ENCODE peak calls at places on chromosomes 6 and 20, in nine cellular contexts. J is right atrium auricular region; B is GM23248; T is uterus; U is Peyer's patch; F is endodermal cell; P is CD4-positive, CD25-positive, alpha-beta regulatory T cell; W is pancreas; M is CD8-positive, alpha-beta T cell. O is an unnamed sample. For H3K4me1, the result is how much of the 10 kb centered on the place peaks cover.

GRCh38 chr20:18103497-18103896 is 34.2 kb upstream of the KAT14 start:
- DNase-seq in P (no peak), B (no peak), J (no peak), W (no peak), T (no peak), M (no peak), F (no peak), U (no peak), O (no peak)

GRCh38 chr6:158008894-158009891 is 27.5 kb downstream of the SYNJ2 start:
- DNase-seq in W (peak), T (peak), P (peak), B (peak), M (no peak), F (no peak), J (no peak), U (no peak), O (peak)

GRCh38 chr6:26218824-26219223 is 131.6 kb downstream of the HFE start:
- DNase-seq in B (no peak), J (no peak), W (no peak), T (no peak), F (peak), P (no peak), U (no peak), M (no peak), O (no peak)

GRCh38 chr6:90759662-90760061 is 172.8 kb upstream of the MAP3K7 start:
- DNase-seq in B (no peak), F (no peak), W (no peak), M (no peak), U (no peak), J (no peak), T (no peak), P (no peak), O (no peak)

GRCh38 chr6:33313105-33313708 is 671 bp downstream of the TAPBP start:
- DNase-seq in U (peak), P (no peak), T (no peak), F (peak), J (peak), M (no peak), B (peak), W (peak), O (peak)

GRCh38 chr6:56734334-56734733 is 91.6 kb upstream of the DST start:
- DNase-seq in J (no peak), M (no peak), B (no peak), T (no peak), P (no peak), F (no peak), W (no peak), U (no peak), O (no peak)

GRCh38 chr6:9224539-9224938 is 789.2 kb upstream of the SLC35B3 start:
- DNase-seq in M (no peak), U (no peak), P (no peak), B (peak), T (no peak), J (no peak), F (no peak), W (no peak), O (no peak)

GRCh38 chr20:23207826-23208555 is 121.9 kb upstream of the CD93 start:
- DNase-seq in B (no peak), W (no peak), U (no peak), J (no peak), T (no peak), P (no peak), F (no peak), M (no peak), O (no peak)

GRCh38 chr20:36941403-36941835 is 10.1 kb downstream of the SAMHD1 start:
- DNase-seq in M (no peak), U (peak), F (no peak), B (peak), J (no peak), T (no peak), P (peak), W (no peak), O (peak)

GRCh38 chr6:169084067-169084466 is 169.6 kb downstream of the THBS2 start:
- DNase-seq in B (no peak), F (no peak), U (no peak), P (no peak), T (no peak), W (no peak), J (no peak), M (no peak), O (no peak)

GRCh38 chr6:132065556-132065955 is 114.4 kb upstream of the CCN2 start:
- DNase-seq in U (no peak), J (no peak), B (no peak), T (no peak), M (no peak), P (no peak), F (no peak), W (no peak), O (no peak)

GRCh38 chr20:37365760-37366638 is 20.1 kb downstream of the SRC start:
- DNase-seq in B (no peak), F (no peak), P (no peak), M (no peak), T (no peak), W (no peak), U (no peak), J (no peak), O (no peak)

GRCh38 chr6:108837236-108837971 is 10.8 kb upstream of the ARMC2 start:
- DNase-seq in M (no peak), W (no peak), B (no peak), T (no peak), J (no peak), F (no peak), U (no peak), P (no peak), O (no peak)

GRCh38 chr20:50844430-50845100 is 49.7 kb downstream of the BCAS4 start:
- DNase-seq in F (no peak), T (no peak), B (peak), U (no peak), W (no peak), M (no peak), J (no peak), P (no peak), O (no peak)

GRCh38 chr20:20677186-20677585 is 35.3 kb downstream of the RALGAPA2 start:
- DNase-seq in M (no peak), T (no peak), F (no peak), B (no peak), J (no peak), U (no peak), W (no peak), P (no peak), O (no peak)

GRCh38 chr20:44068780-44069191 is 118.2 kb downstream of the JPH2 start:
- DNase-seq in F (no peak), W (no peak), T (no peak), M (no peak), B (no peak), J (peak), P (no peak), U (no peak), O (no peak)

GRCh38 chr6:163897030-163897429 is 482.5 kb downstream of the QKI start:
- DNase-seq in F (no peak), T (no peak), M (no peak), W (no peak), U (no peak), J (no peak), B (peak), P (no peak), O (peak)

GRCh38 chr20:4090756-4091331 is 75.5 kb upstream of the RNF24 start:
- DNase-seq in P (no peak), T (no peak), B (peak), U (no peak), W (no peak), J (no peak), M (no peak), F (no peak), O (no peak)

GRCh38 chr6:85865665-85866372 is 223.1 kb upstream of the SYNCRIP start:
- DNase-seq in U (no peak), W (no peak), T (no peak), J (no peak), M (no peak), B (peak), F (no peak), P (no peak), O (peak)

GRCh38 chr6:131062245-131063027 is 609 bp downstream of the EPB41L2 start:
- DNase-seq in P (peak), W (peak), J (no peak), U (peak), B (peak), T (peak), F (peak), M (no peak), O (peak)

GRCh38 chr6:105839266-105839665 is 246.9 kb upstream of the PRDM1 start:
- DNase-seq in F (no peak), W (no peak), M (no peak), B (peak), T (no peak), U (no peak), P (no peak), J (no peak), O (no peak)

GRCh38 chr6:151257984-151258445 is 18.2 kb downstream of the AKAP12 start:
- DNase-seq in T (no peak), B (no peak), M (no peak), W (no peak), P (no peak), F (no peak), U (no peak), J (no peak), O (peak)

GRCh38 chr20:1357921-1358671 is 29.2 kb upstream of the SDCBP2 start:
- DNase-seq in J (no peak), F (no peak), P (no peak), W (no peak), T (no peak), U (no peak), B (no peak), M (no peak), O (no peak)

GRCh38 chr6:84204011-84204410 is 23.4 kb downstream of the CEP162 start:
- DNase-seq in P (no peak), T (no peak), M (no peak), U (no peak), B (no peak), J (no peak), F (no peak), W (no peak), O (no peak)

GRCh38 chr20:24692429-24693190 is 223.2 kb downstream of the SYNDIG1 start:
- DNase-seq in U (peak), P (no peak), T (no peak), J (peak), B (no peak), F (peak), M (no peak), W (no peak), O (peak)

GRCh38 chr20:46694484-46694883 is 5.2 kb upstream of the TP53RK start:
- DNase-seq in U (no peak), J (no peak), F (no peak), W (no peak), P (no peak), M (no peak), B (peak), T (no peak), O (no peak)

GRCh38 chr6:12208190-12208589 is 82.0 kb upstream of the EDN1 start:
- DNase-seq in P (no peak), W (no peak), M (no peak), B (peak), T (no peak), U (no peak), J (peak), F (no peak), O (peak)

GRCh38 chr6:27894839-27895762 is 17.1 kb downstream of the OR2B2 start:
- DNase-seq in W (no peak), T (peak), P (peak), M (peak), U (no peak), J (no peak), F (peak), B (peak), O (peak)

GRCh38 chr6:1554241-1554880 is 55.4 kb upstream of the FOXC1 start:
- DNase-seq in P (no peak), F (no peak), M (no peak), U (no peak), B (peak), T (no peak), J (no peak), W (no peak), O (no peak)

GRCh38 chr6:168049681-168050224 is 29.3 kb downstream of the FRMD1 start:
- DNase-seq in M (no peak), P (no peak), U (no peak), J (no peak), W (no peak), T (no peak), B (no peak), F (no peak), O (peak)

DNA sequence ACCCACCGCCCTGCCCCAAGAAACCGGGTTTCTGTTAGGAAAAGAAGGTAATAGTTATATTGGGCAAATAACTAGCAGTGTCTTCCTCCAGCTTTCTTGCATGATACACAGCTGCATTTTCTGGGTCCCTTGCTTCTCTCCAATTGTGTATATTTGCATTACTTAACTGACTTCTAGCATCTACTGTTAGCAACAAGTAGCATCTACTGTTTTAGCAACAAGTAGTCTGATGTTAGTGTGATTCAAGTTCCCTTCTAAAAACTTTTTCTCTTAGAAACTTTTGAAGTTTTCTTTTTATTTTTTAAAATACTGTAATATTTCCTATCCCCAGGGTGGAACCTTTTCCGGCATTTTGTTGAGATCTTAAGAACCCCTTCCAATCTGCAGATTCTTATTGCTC is 221.2 kb downstream of the CLIC5 start:
- DNase-seq in J (no peak), T (no peak), U (no peak), B (no peak), P (no peak), W (no peak), F (no peak), M (no peak), O (no peak)
- H3K4me3 ChIP-seq in J (no peak), T (no peak), U (no peak), B (no peak), P (no peak), W (no peak), F (no peak), M (no peak), O (no peak)

GRCh38 chr20:2815242-2815900 is 584 bp downstream of the C20orf141 start:
- DNase-seq in J (no peak), W (no peak), U (no peak), T (no peak), F (peak), M (no peak), P (no peak), B (no peak), O (no peak)
- H3K4me1 ChIP-seq in J (under half), W (under half), U (under half), T (under half), F (under half), M (under half), P (under half), B (under half), O (under half)

GRCh38 chr6:135173989-135174484 is 7.1 kb upstream of the MYB start:
- DNase-seq in T (no peak), M (no peak), U (no peak), W (no peak), B (no peak), F (no peak), J (no peak), P (no peak), O (no peak)
- H3K27ac ChIP-seq in T (no peak), M (no peak), U (no peak), W (no peak), B (no peak), F (no peak), J (no peak), P (no peak), O (no peak)

GRCh38 chr20:48826064-48826463 is 1.7 kb downstream of the PREX1 start:
- DNase-seq in U (no peak), T (no peak), P (no peak), B (no peak), W (no peak), M (no peak), J (no peak), F (peak), O (no peak)

GRCh38 chr20:48823476-48823875 is 4.3 kb downstream of the PREX1 start:
- DNase-seq in M (no peak), B (no peak), U (no peak), P (no peak), F (no peak), W (no peak), T (no peak), J (no peak), O (no peak)

GRCh38 chr20:48823960-48824497 is 3.8 kb downstream of the PREX1 start:
- DNase-seq in W (no peak), B (peak), F (no peak), J (no peak), M (no peak), P (no peak), T (no peak), U (no peak), O (no peak)

GRCh38 chr20:48825551-48825885 is 2.3 kb downstream of the PREX1 start:
- DNase-seq in B (no peak), T (no peak), M (no peak), P (no peak), W (no peak), J (no peak), U (no peak), F (no peak), O (no peak)

DNA sequence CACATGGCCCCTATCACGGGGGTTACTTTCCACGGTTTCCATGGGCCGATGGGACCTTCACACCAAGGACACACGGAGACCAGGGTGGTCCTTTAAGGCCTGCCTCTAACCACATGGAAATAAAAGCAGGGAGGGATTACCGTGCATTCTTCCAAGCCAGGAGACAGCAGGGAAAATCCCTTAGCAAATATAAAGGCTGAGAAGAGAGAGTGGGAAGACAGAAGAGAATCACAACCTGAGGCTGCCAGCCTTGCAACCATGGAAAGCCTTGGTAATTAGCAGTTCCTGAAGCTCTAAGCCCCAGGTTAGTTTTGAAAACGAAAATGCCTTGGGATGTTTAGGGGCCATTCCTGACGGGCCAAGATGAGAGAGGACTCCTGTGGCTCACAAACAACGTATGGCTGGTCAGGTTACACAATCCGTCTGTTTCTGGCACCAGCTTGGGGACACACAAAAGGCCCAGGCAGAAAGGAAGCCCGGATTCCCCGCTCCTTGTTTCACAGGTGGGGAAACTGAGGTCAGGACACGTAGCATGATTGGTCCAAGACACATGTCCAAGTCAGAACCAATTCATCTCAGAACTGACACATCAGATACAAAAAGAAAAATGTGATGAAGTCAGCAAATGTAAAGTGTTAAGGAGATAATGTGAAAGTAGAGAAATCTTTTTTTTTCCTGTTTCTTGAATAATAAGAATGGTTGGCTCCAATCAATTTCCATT is 2.8 kb downstream of the PREX1 start:
- DNase-seq in U (no peak), F (peak), P (no peak), M (no peak), T (no peak), B (no peak), W (no peak), J (no peak), O (no peak)
- H3K4me3 ChIP-seq in U (peak), F (peak), P (peak), M (peak), T (no peak), B (no peak), W (no peak), J (peak), O (no peak)

GRCh38 chr6:455006-455585 is 63.5 kb downstream of the IRF4 start:
- DNase-seq in P (no peak), W (no peak), M (no peak), B (no peak), J (no peak), U (no peak), T (no peak), F (no peak), O (peak)
- H3K4me1 ChIP-seq in P (under half), W (under half), M (under half), B (under half), J (under half), U (under half), T (under half), F (under half), O (under half)

DNA sequence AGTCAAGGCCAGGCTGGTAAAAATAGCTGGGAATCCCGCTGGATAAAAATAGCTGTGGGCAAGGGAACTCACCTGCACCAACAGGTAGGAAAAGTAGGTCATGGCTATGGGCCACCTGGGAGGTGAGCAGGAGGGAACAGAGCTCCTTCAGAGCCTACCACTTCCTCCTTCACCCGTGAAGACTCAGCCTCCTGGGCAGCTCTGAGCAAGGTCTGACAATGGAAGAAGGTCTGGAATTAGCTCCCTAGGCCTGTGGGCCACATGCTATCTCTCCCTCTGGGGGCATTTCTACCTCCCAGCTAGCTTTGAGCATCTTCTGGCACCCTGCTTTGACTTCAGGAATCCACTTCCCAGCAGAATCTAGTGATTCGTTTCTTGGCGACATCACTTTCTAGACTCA is 153.9 kb downstream of the MRPL14 start:
- DNase-seq in B (peak), J (no peak), M (no peak), W (peak), T (no peak), U (peak), P (no peak), F (peak), O (no peak)
- H3K27ac ChIP-seq in B (peak), J (peak), M (no peak), W (peak), T (peak), U (no peak), P (no peak), F (no peak), O (no peak)

O was measured in testis.